ENCODE peak calls at places on chromosomes 11 and 22, in six cellular contexts. N is GM23338; D is AG10803; T is stimulated activated CD4-positive, alpha-beta T cell treated with anti-CD3 and anti-CD28 coated beads, Interleukin-2, amount 100 ng/mL, for 48 hours; J is activated CD4-positive, alpha-beta T cell treated with anti-CD3 and anti-CD28 coated beads, Interleukin-2, amount 50 U/mL, for 4 hours; V is IMR-90. X is an unnamed sample.

GRCh38 chr11:130769782-130770565 is 146.3 kb downstream of the SNX19 start:
- DNase-seq in N (no peak), D (no peak), T (no peak), J (no peak), V (peak; percentile 57), X (no peak)

GRCh38 chr22:29031236-29031982 is 30.2 kb downstream of the C22orf31 start:
- DNase-seq in N (peak; percentile 82), D (peak; percentile 87), T (no peak), J (no peak), V (peak; percentile 98), X (no peak)

GRCh38 chr11:94629741-94630140 is 62.6 kb downstream of the PIWIL4 start:
- DNase-seq in N (no peak), D (no peak), T (no peak), J (no peak), V (no peak), X (no peak)

GRCh38 chr22:45972868-45973212 is 4.1 kb downstream of the WNT7B start:
- DNase-seq in N (no peak), D (no peak), T (no peak), J (no peak), V (no peak), X (no peak)

GRCh38 chr11:57320719-57321387 is 3.9 kb downstream of the TNKS1BP1 start:
- DNase-seq in N (no peak), D (no peak), T (no peak), J (no peak), V (no peak), X (no peak)

GRCh38 chr22:17921871-17922821 is 102.2 kb downstream of the MICAL3 start:
- DNase-seq in N (peak; percentile 95), D (no peak), T (no peak), J (no peak), V (no peak), X (no peak)

GRCh38 chr11:121933694-121934093 is 182.3 kb downstream of the BLID start:
- DNase-seq in N (no peak), D (no peak), T (no peak), J (no peak), V (peak; percentile 87), X (no peak)

GRCh38 chr11:18836415-18836814 is 44.8 kb upstream of the PTPN5 start:
- DNase-seq in N (no peak), D (no peak), T (no peak), J (no peak), V (no peak), X (no peak)